ENCODE peak calls at places on chromosomes 4 and X, in five cellular contexts. One of them, this sample, is unnamed.

GRCh38 chr4:146932111-146932510 is 13.6 kb downstream of the TTC29 start:
- DNase-seq in Peyer's patch: no peak
- DNase-seq in tibial nerve: no peak
- DNase-seq in sigmoid colon: no peak
- DNase-seq in suprapubic skin: no peak
- DNase-seq in this sample: no peak

GRCh38 chr4:176774852-176775251 is 17.9 kb downstream of the VEGFC start:
- DNase-seq in sigmoid colon: no peak
- DNase-seq in Peyer's patch: no peak
- DNase-seq in suprapubic skin: no peak
- DNase-seq in tibial nerve: no peak
- DNase-seq in this sample: no peak

GRCh38 chrX:17472424-17472823 is 97.4 kb downstream of the NHS start:
- DNase-seq in suprapubic skin: no peak
- DNase-seq in tibial nerve: no peak
- DNase-seq in sigmoid colon: no peak
- DNase-seq in Peyer's patch: no peak
- DNase-seq in this sample: no peak

GRCh38 chr4:168039593-168039992 is 52.7 kb upstream of the ANXA10 start:
- DNase-seq in Peyer's patch: no peak
- DNase-seq in suprapubic skin: no peak
- DNase-seq in tibial nerve: no peak
- DNase-seq in sigmoid colon: no peak
- DNase-seq in this sample: no peak

GRCh38 chr4:8603931-8604330 is 11.4 kb downstream of the CPZ start:
- DNase-seq in tibial nerve: no peak
- DNase-seq in Peyer's patch: no peak
- DNase-seq in sigmoid colon: no peak
- DNase-seq in suprapubic skin: no peak
- DNase-seq in this sample: no peak

GRCh38 chrX:133390647-133391046 is 24.6 kb downstream of the GPC4 start:
- DNase-seq in tibial nerve: no peak
- DNase-seq in suprapubic skin: no peak
- DNase-seq in Peyer's patch: no peak
- DNase-seq in sigmoid colon: no peak
- DNase-seq in this sample: no peak

GRCh38 chrX:100316987-100317386 is 93.1 kb downstream of the PCDH19 start:
- DNase-seq in suprapubic skin: no peak
- DNase-seq in Peyer's patch: no peak
- DNase-seq in tibial nerve: no peak
- DNase-seq in sigmoid colon: no peak
- DNase-seq in this sample: no peak

GRCh38 chrX:41596586-41596985 is 92.2 kb upstream of the GPR34 start:
- DNase-seq in suprapubic skin: no peak
- DNase-seq in Peyer's patch: no peak
- DNase-seq in sigmoid colon: no peak
- DNase-seq in tibial nerve: no peak
- DNase-seq in this sample: no peak

GRCh38 chr4:169604131-169604900 is 8.1 kb downstream of the NEK1 start:
- DNase-seq in Peyer's patch: no peak
- DNase-seq in tibial nerve: no peak
- DNase-seq in sigmoid colon: no peak
- DNase-seq in suprapubic skin: no peak
- DNase-seq in this sample: no peak

GRCh38 chrX:79270401-79270800 is 96.7 kb downstream of the ITM2A start:
- DNase-seq in tibial nerve: no peak
- DNase-seq in Peyer's patch: peak; percentile 80
- DNase-seq in suprapubic skin: no peak
- DNase-seq in sigmoid colon: no peak
- DNase-seq in this sample: no peak

GRCh38 chrX:25432396-25432795 is 416.6 kb upstream of the ARX start:
- DNase-seq in Peyer's patch: no peak
- DNase-seq in tibial nerve: no peak
- DNase-seq in sigmoid colon: no peak
- DNase-seq in suprapubic skin: no peak
- DNase-seq in this sample: no peak

GRCh38 chrX:18873189-18873791 is 110.6 kb downstream of the PHKA2 start:
- DNase-seq in Peyer's patch: no peak
- DNase-seq in sigmoid colon: peak; percentile 81
- DNase-seq in tibial nerve: no peak
- DNase-seq in suprapubic skin: no peak
- DNase-seq in this sample: no peak

GRCh38 chrX:78140206-78140605 is 756 bp upstream of the TAF9B start:
- DNase-seq in suprapubic skin: no peak
- DNase-seq in Peyer's patch: no peak
- DNase-seq in sigmoid colon: no peak
- DNase-seq in tibial nerve: no peak
- DNase-seq in this sample: no peak

GRCh38 chr4:1294891-1295290 is 5.2 kb downstream of the MAEA start:
- DNase-seq in sigmoid colon: peak; percentile 48
- DNase-seq in suprapubic skin: no peak
- DNase-seq in Peyer's patch: no peak
- DNase-seq in tibial nerve: no peak
- DNase-seq in this sample: no peak

GRCh38 chr4:6906046-6906445 is 3.6 kb upstream of the TBC1D14 start:
- DNase-seq in sigmoid colon: peak; percentile 32
- DNase-seq in suprapubic skin: peak; percentile 57
- DNase-seq in tibial nerve: no peak
- DNase-seq in Peyer's patch: no peak
- DNase-seq in this sample: no peak

GRCh38 chr4:6905501-6905900 is 4.1 kb upstream of the TBC1D14 start:
- DNase-seq in sigmoid colon: peak; percentile 48
- DNase-seq in suprapubic skin: peak; percentile 41
- DNase-seq in Peyer's patch: no peak
- DNase-seq in tibial nerve: no peak
- DNase-seq in this sample: no peak

GRCh38 chr4:6909113-6909969 is at the start of gene TBC1D14:
- DNase-seq in Peyer's patch: peak; percentile 86
- DNase-seq in sigmoid colon: peak; percentile 95
- DNase-seq in tibial nerve: peak; percentile 76
- DNase-seq in suprapubic skin: peak; percentile 95
- DNase-seq in this sample: peak; percentile 39

GRCh38 chr4:6908397-6909112 is 1.1 kb upstream of the TBC1D14 start:
- DNase-seq in Peyer's patch: no peak
- DNase-seq in tibial nerve: no peak
- DNase-seq in sigmoid colon: peak; percentile 53
- DNase-seq in suprapubic skin: peak; percentile 63
- DNase-seq in this sample: no peak

DNA sequence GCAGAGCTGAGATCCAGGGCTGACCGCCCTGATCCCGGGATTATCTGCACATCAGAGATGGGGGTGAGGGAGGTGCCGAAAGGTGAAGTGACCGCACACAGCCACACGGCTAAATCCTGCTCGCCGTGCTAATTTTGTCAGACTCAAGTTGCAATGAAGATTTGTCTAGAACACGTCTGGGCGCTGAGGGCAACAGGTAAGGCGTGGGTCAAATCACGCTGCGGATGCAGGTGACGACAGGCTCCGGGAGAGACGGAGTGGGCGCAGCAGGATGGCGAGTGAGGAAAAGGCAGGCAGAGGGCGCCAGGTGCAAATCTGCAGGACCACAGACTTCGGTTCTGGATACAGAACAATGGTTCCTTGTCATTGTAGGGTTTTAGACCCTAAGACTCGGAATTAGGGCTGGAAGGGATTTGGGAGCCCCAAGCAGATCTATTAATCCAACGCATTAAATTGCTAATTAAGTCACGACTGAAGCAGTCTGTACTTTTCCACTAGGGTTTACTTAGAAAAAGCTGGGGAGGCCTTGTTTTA is 1.9 kb upstream of the TBC1D14 start:
- DNase-seq in tibial nerve: no peak
- DNase-seq in sigmoid colon: peak; percentile 59
- DNase-seq in suprapubic skin: peak; percentile 60
- DNase-seq in Peyer's patch: peak; percentile 36
- DNase-seq in this sample: no peak
- H3K4me1 ChIP-seq in tibial nerve: peaks cover 10% of the 10 kb centered on the region
- H3K4me1 ChIP-seq in sigmoid colon: peaks cover 29% of the 10 kb centered on the region
- H3K4me1 ChIP-seq in suprapubic skin: peaks cover 38% of the 10 kb centered on the region
- H3K4me1 ChIP-seq in Peyer's patch: no peaks in the 10 kb centered on the region
- H3K4me1 ChIP-seq in this sample: peaks cover 19% of the 10 kb centered on the region

GRCh38 chr4:185079271-185079905 is 61.1 kb downstream of the HELT start:
- DNase-seq in tibial nerve: no peak
- DNase-seq in sigmoid colon: no peak
- DNase-seq in Peyer's patch: no peak
- DNase-seq in suprapubic skin: no peak
- DNase-seq in this sample: no peak
- TF ChIP-seq POLR2A in tibial nerve: no peak
- TF ChIP-seq POLR2A in sigmoid colon: no peak
- TF ChIP-seq POLR2A in Peyer's patch: no peak
- TF ChIP-seq POLR2A in suprapubic skin: no peak
- TF ChIP-seq POLR2A in this sample: no peak

GRCh38 chr4:76278583-76278982 is 27.1 kb downstream of the FAM47E start:
- DNase-seq in tibial nerve: no peak
- DNase-seq in Peyer's patch: no peak
- DNase-seq in suprapubic skin: no peak
- DNase-seq in sigmoid colon: no peak
- DNase-seq in this sample: no peak
- H3K4me1 ChIP-seq in tibial nerve: no peaks in the 10 kb centered on the region
- H3K4me1 ChIP-seq in Peyer's patch: no peaks in the 10 kb centered on the region
- H3K4me1 ChIP-seq in suprapubic skin: no peaks in the 10 kb centered on the region
- H3K4me1 ChIP-seq in sigmoid colon: no peaks in the 10 kb centered on the region
- H3K4me1 ChIP-seq in this sample: no peaks in the 10 kb centered on the region

DNA sequence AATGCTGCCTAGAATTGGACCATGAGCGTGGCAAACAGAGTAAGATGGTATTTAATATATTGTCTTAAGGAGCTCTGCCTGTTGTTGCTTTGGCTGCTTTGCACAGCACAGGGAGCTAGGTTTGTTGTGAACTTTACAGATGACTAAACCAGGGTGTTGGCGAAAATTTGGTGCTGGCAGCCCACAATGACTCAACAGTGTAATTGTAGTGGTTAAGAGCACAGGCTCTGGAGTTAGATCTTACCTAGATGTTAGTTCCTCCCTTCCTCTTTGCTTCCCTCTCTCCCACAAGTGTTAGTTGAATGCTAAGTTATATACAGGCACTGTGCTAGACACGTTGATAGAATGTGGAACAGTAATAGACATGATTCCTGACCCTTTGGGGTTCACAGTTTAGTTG is 128.9 kb upstream of the TRPC5 start:
- DNase-seq in Peyer's patch: no peak
- DNase-seq in suprapubic skin: no peak
- DNase-seq in tibial nerve: no peak
- DNase-seq in sigmoid colon: no peak
- DNase-seq in this sample: no peak
- TF ChIP-seq POLR2A in Peyer's patch: no peak
- TF ChIP-seq POLR2A in suprapubic skin: no peak
- TF ChIP-seq POLR2A in tibial nerve: no peak
- TF ChIP-seq POLR2A in sigmoid colon: no peak
- TF ChIP-seq POLR2A in this sample: no peak

DNA sequence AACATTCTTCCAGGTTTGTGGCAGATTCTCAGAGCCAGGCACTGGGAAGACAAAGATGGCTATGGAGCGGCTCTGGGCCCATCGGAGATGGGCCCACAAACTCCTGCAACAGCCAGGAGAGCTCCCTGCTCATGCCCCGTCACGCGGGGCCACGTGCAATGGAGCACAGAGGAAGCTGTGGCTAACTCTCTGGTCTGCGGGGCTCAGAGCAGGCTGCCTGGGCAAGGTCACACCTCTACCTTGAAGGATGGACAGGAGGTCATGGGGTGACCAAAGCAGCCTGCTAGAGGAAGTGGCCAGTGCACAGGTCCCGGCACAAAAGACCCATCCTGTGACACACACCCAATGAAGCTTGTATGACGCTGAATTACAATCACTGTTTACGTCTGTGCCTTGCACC is 45.2 kb downstream of the C4orf50 start:
- DNase-seq in sigmoid colon: peak; percentile 33
- DNase-seq in Peyer's patch: no peak
- DNase-seq in tibial nerve: no peak
- DNase-seq in suprapubic skin: no peak
- DNase-seq in this sample: no peak
- H3K4me1 ChIP-seq in sigmoid colon: no peaks in the 10 kb centered on the region
- H3K4me1 ChIP-seq in Peyer's patch: no peaks in the 10 kb centered on the region
- H3K4me1 ChIP-seq in tibial nerve: no peaks in the 10 kb centered on the region
- H3K4me1 ChIP-seq in suprapubic skin: no peaks in the 10 kb centered on the region
- H3K4me1 ChIP-seq in this sample: no peaks in the 10 kb centered on the region

GRCh38 chr4:2536193-2537010 is at the start of gene FAM193A:
- DNase-seq in sigmoid colon: peak; percentile 100
- DNase-seq in suprapubic skin: peak; percentile 99
- DNase-seq in Peyer's patch: peak; percentile 97
- DNase-seq in tibial nerve: peak; percentile 94
- DNase-seq in this sample: peak; percentile 92
- TF ChIP-seq POLR2A in sigmoid colon: no peak
- TF ChIP-seq POLR2A in suprapubic skin: peak; percentile 36
- TF ChIP-seq POLR2A in Peyer's patch: no peak
- TF ChIP-seq POLR2A in tibial nerve: no peak
- TF ChIP-seq POLR2A in this sample: no peak